ENCODE peak calls at places on chromosomes 1 and 21, in nine cellular contexts. One of them, this sample, is unnamed.

GRCh38 chr1:85801520-85801919 is 93.3 kb upstream of the ZNHIT6 start:
- DNase-seq in HCT116: no peak
- DNase-seq in NCI-H510A treated with DMSO at 0.1 percent for 48 hours: no peak
- DNase-seq in left lung: no peak
- DNase-seq in GM13977: no peak
- DNase-seq in activated naive CD4-positive, alpha-beta T cell treated with Interleukin-2 at 50 U/mL for 16 hours: no peak
- DNase-seq in ACHN: no peak
- DNase-seq in mucosa of descending colon: no peak
- DNase-seq in activated CD4-positive, alpha-beta T cell treated with anti-CD3 and anti-CD28 coated beads for 36 hours: no peak
- DNase-seq in this sample: peak; percentile 1

GRCh38 chr1:31605908-31606427 is 11.5 kb upstream of the HCRTR1 start:
- DNase-seq in activated naive CD4-positive, alpha-beta T cell treated with Interleukin-2 at 50 U/mL for 16 hours: peak; percentile 53
- DNase-seq in activated CD4-positive, alpha-beta T cell treated with anti-CD3 and anti-CD28 coated beads for 36 hours: peak; percentile 60
- DNase-seq in NCI-H510A treated with DMSO at 0.1 percent for 48 hours: no peak
- DNase-seq in ACHN: no peak
- DNase-seq in GM13977: peak; percentile 88
- DNase-seq in HCT116: no peak
- DNase-seq in mucosa of descending colon: no peak
- DNase-seq in left lung: no peak
- DNase-seq in this sample: no peak

GRCh38 chr1:1374068-1374860 is 743 bp downstream of the AURKAIP1 start:
- DNase-seq in GM13977: no peak
- DNase-seq in NCI-H510A treated with DMSO at 0.1 percent for 48 hours: no peak
- DNase-seq in activated CD4-positive, alpha-beta T cell treated with anti-CD3 and anti-CD28 coated beads for 36 hours: peak; percentile 47
- DNase-seq in left lung: peak; percentile 76
- DNase-seq in ACHN: no peak
- DNase-seq in mucosa of descending colon: no peak
- DNase-seq in activated naive CD4-positive, alpha-beta T cell treated with Interleukin-2 at 50 U/mL for 16 hours: no peak
- DNase-seq in HCT116: no peak
- DNase-seq in this sample: no peak

GRCh38 chr1:77926561-77927357 is 38.3 kb downstream of the NEXN start:
- DNase-seq in activated naive CD4-positive, alpha-beta T cell treated with Interleukin-2 at 50 U/mL for 16 hours: no peak
- DNase-seq in HCT116: no peak
- DNase-seq in ACHN: no peak
- DNase-seq in activated CD4-positive, alpha-beta T cell treated with anti-CD3 and anti-CD28 coated beads for 36 hours: no peak
- DNase-seq in GM13977: peak; percentile 27
- DNase-seq in left lung: no peak
- DNase-seq in mucosa of descending colon: no peak
- DNase-seq in NCI-H510A treated with DMSO at 0.1 percent for 48 hours: no peak
- DNase-seq in this sample: no peak

GRCh38 chr21:37767984-37768383 is 148.3 kb downstream of the KCNJ6 start:
- DNase-seq in activated naive CD4-positive, alpha-beta T cell treated with Interleukin-2 at 50 U/mL for 16 hours: no peak
- DNase-seq in ACHN: no peak
- DNase-seq in mucosa of descending colon: no peak
- DNase-seq in NCI-H510A treated with DMSO at 0.1 percent for 48 hours: no peak
- DNase-seq in left lung: no peak
- DNase-seq in HCT116: no peak
- DNase-seq in activated CD4-positive, alpha-beta T cell treated with anti-CD3 and anti-CD28 coated beads for 36 hours: no peak
- DNase-seq in GM13977: no peak
- DNase-seq in this sample: no peak

GRCh38 chr1:24384251-24385090 is 29.1 kb downstream of the STPG1 start:
- DNase-seq in HCT116: no peak
- DNase-seq in ACHN: no peak
- DNase-seq in left lung: no peak
- DNase-seq in NCI-H510A treated with DMSO at 0.1 percent for 48 hours: no peak
- DNase-seq in mucosa of descending colon: no peak
- DNase-seq in activated CD4-positive, alpha-beta T cell treated with anti-CD3 and anti-CD28 coated beads for 36 hours: peak; percentile 76
- DNase-seq in activated naive CD4-positive, alpha-beta T cell treated with Interleukin-2 at 50 U/mL for 16 hours: peak; percentile 63
- DNase-seq in GM13977: peak; percentile 58
- DNase-seq in this sample: peak; percentile 52

GRCh38 chr1:225996946-225997545 is 2.1 kb downstream of the SDE2 start:
- DNase-seq in ACHN: peak; percentile 21
- DNase-seq in NCI-H510A treated with DMSO at 0.1 percent for 48 hours: no peak
- DNase-seq in HCT116: no peak
- DNase-seq in activated naive CD4-positive, alpha-beta T cell treated with Interleukin-2 at 50 U/mL for 16 hours: no peak
- DNase-seq in activated CD4-positive, alpha-beta T cell treated with anti-CD3 and anti-CD28 coated beads for 36 hours: no peak
- DNase-seq in mucosa of descending colon: no peak
- DNase-seq in GM13977: no peak
- DNase-seq in left lung: no peak
- DNase-seq in this sample: no peak

GRCh38 chr1:153498746-153499145 is 37.0 kb downstream of the S100A6 start:
- DNase-seq in mucosa of descending colon: no peak
- DNase-seq in ACHN: no peak
- DNase-seq in NCI-H510A treated with DMSO at 0.1 percent for 48 hours: no peak
- DNase-seq in left lung: no peak
- DNase-seq in GM13977: no peak
- DNase-seq in HCT116: no peak
- DNase-seq in activated naive CD4-positive, alpha-beta T cell treated with Interleukin-2 at 50 U/mL for 16 hours: no peak
- DNase-seq in activated CD4-positive, alpha-beta T cell treated with anti-CD3 and anti-CD28 coated beads for 36 hours: no peak
- DNase-seq in this sample: no peak

GRCh38 chr1:53076721-53077598 is 14.9 kb downstream of the PODN start:
- DNase-seq in activated naive CD4-positive, alpha-beta T cell treated with Interleukin-2 at 50 U/mL for 16 hours: no peak
- DNase-seq in activated CD4-positive, alpha-beta T cell treated with anti-CD3 and anti-CD28 coated beads for 36 hours: no peak
- DNase-seq in NCI-H510A treated with DMSO at 0.1 percent for 48 hours: no peak
- DNase-seq in mucosa of descending colon: no peak
- DNase-seq in ACHN: no peak
- DNase-seq in HCT116: no peak
- DNase-seq in left lung: peak; percentile 76
- DNase-seq in GM13977: no peak
- DNase-seq in this sample: no peak

GRCh38 chr1:160777486-160778089 is 18.4 kb upstream of the LY9 start:
- DNase-seq in activated CD4-positive, alpha-beta T cell treated with anti-CD3 and anti-CD28 coated beads for 36 hours: peak; percentile 64
- DNase-seq in mucosa of descending colon: peak; percentile 81
- DNase-seq in ACHN: peak; percentile 47
- DNase-seq in NCI-H510A treated with DMSO at 0.1 percent for 48 hours: peak; percentile 12
- DNase-seq in left lung: no peak
- DNase-seq in HCT116: peak; percentile 29
- DNase-seq in GM13977: peak; percentile 39
- DNase-seq in activated naive CD4-positive, alpha-beta T cell treated with Interleukin-2 at 50 U/mL for 16 hours: peak; percentile 41
- DNase-seq in this sample: no peak